ENCODE peak calls at places on chromosomes 6 and 20, in ten cellular contexts. One of them, this sample, is unnamed.

GRCh38 chr20:4064118-4064962 is 49.0 kb upstream of the RNF24 start:
- DNase-seq in progenitor cell of endocrine pancreas: no peak
- DNase-seq in epithelial cell of esophagus: peak
- DNase-seq in cardiac muscle cell: peak
- DNase-seq in PC-3: peak
- DNase-seq in GM13976: no peak
- DNase-seq in upper lobe of right lung: peak
- DNase-seq in WTC11: peak
- DNase-seq in tibial artery: peak
- DNase-seq in right lobe of liver: peak
- DNase-seq in this sample: no peak

GRCh38 chr20:63641792-63642517 is 11.3 kb downstream of the STMN3 start:
- DNase-seq in progenitor cell of endocrine pancreas: peak
- DNase-seq in epithelial cell of esophagus: peak
- DNase-seq in cardiac muscle cell: peak
- DNase-seq in PC-3: peak
- DNase-seq in GM13976: peak
- DNase-seq in upper lobe of right lung: peak
- DNase-seq in WTC11: peak
- DNase-seq in tibial artery: peak
- DNase-seq in right lobe of liver: peak
- DNase-seq in this sample: no peak

GRCh38 chr6:147448212-147448611 is 60.3 kb upstream of the SAMD5 start:
- DNase-seq in progenitor cell of endocrine pancreas: no peak
- DNase-seq in epithelial cell of esophagus: peak
- DNase-seq in cardiac muscle cell: no peak
- DNase-seq in PC-3: no peak
- DNase-seq in GM13976: no peak
- DNase-seq in upper lobe of right lung: no peak
- DNase-seq in WTC11: peak
- DNase-seq in tibial artery: no peak
- DNase-seq in right lobe of liver: no peak
- DNase-seq in this sample: no peak

GRCh38 chr20:51876511-51876910 is 74.2 kb upstream of the SALL4 start:
- DNase-seq in progenitor cell of endocrine pancreas: no peak
- DNase-seq in epithelial cell of esophagus: no peak
- DNase-seq in cardiac muscle cell: no peak
- DNase-seq in PC-3: no peak
- DNase-seq in GM13976: no peak
- DNase-seq in upper lobe of right lung: no peak
- DNase-seq in WTC11: no peak
- DNase-seq in tibial artery: no peak
- DNase-seq in right lobe of liver: no peak
- DNase-seq in this sample: no peak

GRCh38 chr6:26216886-26217713 is 129.9 kb downstream of the HFE start:
- DNase-seq in progenitor cell of endocrine pancreas: peak
- DNase-seq in epithelial cell of esophagus: peak
- DNase-seq in cardiac muscle cell: peak
- DNase-seq in PC-3: no peak
- DNase-seq in GM13976: no peak
- DNase-seq in upper lobe of right lung: peak
- DNase-seq in WTC11: peak
- DNase-seq in tibial artery: peak
- DNase-seq in right lobe of liver: peak
- DNase-seq in this sample: no peak

GRCh38 chr6:135812085-135812526 is 39.4 kb upstream of the PDE7B start:
- DNase-seq in progenitor cell of endocrine pancreas: no peak
- DNase-seq in epithelial cell of esophagus: no peak
- DNase-seq in cardiac muscle cell: no peak
- DNase-seq in PC-3: peak
- DNase-seq in GM13976: no peak
- DNase-seq in upper lobe of right lung: no peak
- DNase-seq in WTC11: no peak
- DNase-seq in tibial artery: peak
- DNase-seq in right lobe of liver: no peak
- DNase-seq in this sample: no peak

GRCh38 chr6:45697605-45698004 is 318.1 kb downstream of the CLIC5 start:
- DNase-seq in progenitor cell of endocrine pancreas: no peak
- DNase-seq in epithelial cell of esophagus: peak
- DNase-seq in cardiac muscle cell: no peak
- DNase-seq in PC-3: peak
- DNase-seq in GM13976: peak
- DNase-seq in upper lobe of right lung: no peak
- DNase-seq in WTC11: no peak
- DNase-seq in tibial artery: no peak
- DNase-seq in right lobe of liver: no peak
- DNase-seq in this sample: no peak

GRCh38 chr20:16518068-16518783 is 55.0 kb downstream of the KIF16B start:
- DNase-seq in progenitor cell of endocrine pancreas: no peak
- DNase-seq in epithelial cell of esophagus: peak
- DNase-seq in cardiac muscle cell: peak
- DNase-seq in PC-3: peak
- DNase-seq in GM13976: peak
- DNase-seq in upper lobe of right lung: no peak
- DNase-seq in WTC11: peak
- DNase-seq in tibial artery: no peak
- DNase-seq in right lobe of liver: no peak
- DNase-seq in this sample: peak

GRCh38 chr20:50284811-50285375 is 94.3 kb downstream of the CEBPB start:
- DNase-seq in progenitor cell of endocrine pancreas: no peak
- DNase-seq in epithelial cell of esophagus: no peak
- DNase-seq in cardiac muscle cell: peak
- DNase-seq in PC-3: no peak
- DNase-seq in GM13976: no peak
- DNase-seq in upper lobe of right lung: no peak
- DNase-seq in WTC11: no peak
- DNase-seq in tibial artery: peak
- DNase-seq in right lobe of liver: peak
- DNase-seq in this sample: no peak

GRCh38 chr20:50283922-50284810 is 93.5 kb downstream of the CEBPB start:
- DNase-seq in progenitor cell of endocrine pancreas: no peak
- DNase-seq in epithelial cell of esophagus: peak
- DNase-seq in cardiac muscle cell: no peak
- DNase-seq in PC-3: peak
- DNase-seq in GM13976: no peak
- DNase-seq in upper lobe of right lung: peak
- DNase-seq in WTC11: no peak
- DNase-seq in tibial artery: peak
- DNase-seq in right lobe of liver: peak
- DNase-seq in this sample: no peak

GRCh38 chr20:50286174-50286511 is 95.5 kb downstream of the CEBPB start:
- DNase-seq in progenitor cell of endocrine pancreas: no peak
- DNase-seq in epithelial cell of esophagus: no peak
- DNase-seq in cardiac muscle cell: no peak
- DNase-seq in PC-3: no peak
- DNase-seq in GM13976: peak
- DNase-seq in upper lobe of right lung: no peak
- DNase-seq in WTC11: no peak
- DNase-seq in tibial artery: no peak
- DNase-seq in right lobe of liver: no peak
- DNase-seq in this sample: no peak

GRCh38 chr20:50286609-50287008 is 96.0 kb downstream of the CEBPB start:
- DNase-seq in progenitor cell of endocrine pancreas: no peak
- DNase-seq in epithelial cell of esophagus: peak
- DNase-seq in cardiac muscle cell: no peak
- DNase-seq in PC-3: peak
- DNase-seq in GM13976: peak
- DNase-seq in upper lobe of right lung: no peak
- DNase-seq in WTC11: no peak
- DNase-seq in tibial artery: peak
- DNase-seq in right lobe of liver: no peak
- DNase-seq in this sample: no peak

DNA sequence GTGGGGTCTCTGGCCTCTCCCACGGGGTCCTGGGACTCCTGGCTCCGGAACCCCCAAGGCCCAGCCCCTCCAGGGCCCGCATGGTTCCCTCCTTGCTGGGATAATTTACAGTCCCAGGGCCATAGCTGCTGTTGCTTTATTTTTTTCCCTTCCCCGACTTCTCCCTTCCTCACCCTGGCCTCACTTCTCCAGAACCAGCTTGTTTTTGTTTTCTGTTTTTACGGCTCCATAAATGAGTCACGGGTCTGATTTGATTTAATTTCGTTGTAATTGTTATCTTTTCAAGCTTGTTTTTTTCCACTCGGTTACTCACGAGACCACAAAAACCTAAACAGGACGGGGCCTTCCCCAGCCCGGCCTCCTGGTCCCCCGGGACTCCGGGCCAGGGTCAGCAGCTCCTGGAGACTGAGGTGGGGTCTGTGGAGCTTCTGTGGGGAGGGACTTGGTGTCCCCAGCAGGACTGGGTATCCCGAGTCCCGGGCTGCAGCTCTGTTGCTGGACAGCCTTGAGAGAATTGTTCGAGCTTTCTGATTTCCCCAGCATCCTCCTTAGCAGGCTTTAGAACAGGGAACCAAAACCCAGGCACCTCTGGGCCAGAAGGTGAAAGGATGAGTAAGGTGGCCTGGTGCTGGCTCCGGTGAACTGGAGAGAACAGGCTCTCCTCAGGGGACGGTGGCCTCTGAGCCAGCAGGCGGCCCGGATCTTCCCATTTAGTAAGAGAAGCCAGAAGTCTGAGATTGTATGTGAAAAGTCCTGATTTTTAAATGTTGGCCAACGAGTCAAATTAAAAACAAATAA is 94.9 kb downstream of the CEBPB start:
- DNase-seq in progenitor cell of endocrine pancreas: no peak
- DNase-seq in epithelial cell of esophagus: no peak
- DNase-seq in cardiac muscle cell: no peak
- DNase-seq in PC-3: peak
- DNase-seq in GM13976: peak
- DNase-seq in upper lobe of right lung: no peak
- DNase-seq in WTC11: no peak
- DNase-seq in tibial artery: peak
- DNase-seq in right lobe of liver: no peak
- DNase-seq in this sample: no peak
- TF ChIP-seq CTCF in progenitor cell of endocrine pancreas: no peak
- TF ChIP-seq CTCF in epithelial cell of esophagus: no peak
- TF ChIP-seq CTCF in cardiac muscle cell: no peak
- TF ChIP-seq CTCF in PC-3: no peak
- TF ChIP-seq CTCF in GM13976: no peak
- TF ChIP-seq CTCF in upper lobe of right lung: no peak
- TF ChIP-seq CTCF in WTC11: no peak
- TF ChIP-seq CTCF in tibial artery: no peak
- TF ChIP-seq CTCF in right lobe of liver: no peak
- TF ChIP-seq CTCF in this sample: no peak

GRCh38 chr20:19026901-19027644 is 185.4 kb upstream of the SLC24A3 start:
- DNase-seq in progenitor cell of endocrine pancreas: no peak
- DNase-seq in epithelial cell of esophagus: no peak
- DNase-seq in cardiac muscle cell: no peak
- DNase-seq in PC-3: no peak
- DNase-seq in GM13976: no peak
- DNase-seq in upper lobe of right lung: no peak
- DNase-seq in WTC11: peak
- DNase-seq in tibial artery: no peak
- DNase-seq in right lobe of liver: no peak
- DNase-seq in this sample: no peak
- TF ChIP-seq CTCF in progenitor cell of endocrine pancreas: no peak
- TF ChIP-seq CTCF in epithelial cell of esophagus: peak
- TF ChIP-seq CTCF in cardiac muscle cell: no peak
- TF ChIP-seq CTCF in PC-3: peak
- TF ChIP-seq CTCF in GM13976: no peak
- TF ChIP-seq CTCF in upper lobe of right lung: no peak
- TF ChIP-seq CTCF in WTC11: no peak
- TF ChIP-seq CTCF in tibial artery: no peak
- TF ChIP-seq CTCF in right lobe of liver: no peak
- TF ChIP-seq CTCF in this sample: no peak

GRCh38 chr20:18072532-18072931 is 14.8 kb upstream of the OVOL2 start:
- DNase-seq in progenitor cell of endocrine pancreas: no peak
- DNase-seq in epithelial cell of esophagus: no peak
- DNase-seq in cardiac muscle cell: no peak
- DNase-seq in PC-3: no peak
- DNase-seq in GM13976: no peak
- DNase-seq in upper lobe of right lung: no peak
- DNase-seq in WTC11: no peak
- DNase-seq in tibial artery: no peak
- DNase-seq in right lobe of liver: no peak
- DNase-seq in this sample: no peak

GRCh38 chr20:18063676-18064075 is 6.0 kb upstream of the OVOL2 start:
- DNase-seq in progenitor cell of endocrine pancreas: no peak
- DNase-seq in epithelial cell of esophagus: no peak
- DNase-seq in cardiac muscle cell: no peak
- DNase-seq in PC-3: no peak
- DNase-seq in GM13976: no peak
- DNase-seq in upper lobe of right lung: no peak
- DNase-seq in WTC11: no peak
- DNase-seq in tibial artery: no peak
- DNase-seq in right lobe of liver: no peak
- DNase-seq in this sample: no peak

DNA sequence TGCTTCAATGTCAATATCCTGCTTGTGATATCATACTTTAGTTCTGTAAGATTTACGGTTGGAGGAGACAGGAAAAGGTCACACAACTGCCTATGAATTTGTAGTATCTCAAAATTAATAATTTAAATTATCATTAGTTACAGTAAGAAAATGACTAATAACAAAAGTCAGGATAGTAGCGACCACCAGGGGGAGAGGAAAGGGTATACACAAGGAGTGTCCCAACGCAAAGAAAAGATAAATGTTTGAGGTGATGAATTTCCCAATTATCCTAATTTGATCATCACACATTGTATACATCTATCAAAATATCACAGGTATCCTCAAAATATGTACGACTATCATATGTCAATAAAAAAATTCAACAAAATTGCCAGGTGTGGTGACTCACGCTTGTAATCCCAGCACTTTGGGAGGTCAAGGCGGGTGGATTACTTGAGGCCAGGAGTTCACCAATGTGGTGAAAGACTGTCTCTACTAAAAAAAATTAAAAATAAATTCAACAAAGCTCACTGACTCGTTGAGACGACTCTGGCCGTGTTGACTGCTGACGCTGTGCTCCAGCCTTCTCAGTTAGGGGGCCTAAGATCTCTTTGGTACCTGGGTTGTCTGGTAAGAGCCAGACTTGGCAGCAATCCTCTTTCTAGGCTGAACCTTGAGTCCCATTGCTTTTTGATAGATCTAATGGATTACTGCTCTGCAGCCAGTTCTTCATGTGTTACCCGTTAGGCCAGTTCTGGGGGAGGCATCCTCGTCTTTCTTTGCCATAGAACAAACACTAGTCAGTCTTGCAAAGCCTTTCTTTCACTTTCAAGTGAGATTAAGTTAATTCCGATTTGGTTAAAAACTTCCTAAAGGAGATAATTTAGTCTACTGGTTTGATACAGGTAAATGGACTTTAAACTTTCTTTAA is 9.0 kb upstream of the OVOL2 start:
- DNase-seq in progenitor cell of endocrine pancreas: no peak
- DNase-seq in epithelial cell of esophagus: peak
- DNase-seq in cardiac muscle cell: no peak
- DNase-seq in PC-3: peak
- DNase-seq in GM13976: no peak
- DNase-seq in upper lobe of right lung: no peak
- DNase-seq in WTC11: no peak
- DNase-seq in tibial artery: no peak
- DNase-seq in right lobe of liver: peak
- DNase-seq in this sample: no peak
- TF ChIP-seq CTCF in progenitor cell of endocrine pancreas: peak
- TF ChIP-seq CTCF in epithelial cell of esophagus: no peak
- TF ChIP-seq CTCF in cardiac muscle cell: no peak
- TF ChIP-seq CTCF in PC-3: peak
- TF ChIP-seq CTCF in GM13976: no peak
- TF ChIP-seq CTCF in upper lobe of right lung: no peak
- TF ChIP-seq CTCF in WTC11: peak
- TF ChIP-seq CTCF in tibial artery: no peak
- TF ChIP-seq CTCF in right lobe of liver: no peak
- TF ChIP-seq CTCF in this sample: no peak

DNA sequence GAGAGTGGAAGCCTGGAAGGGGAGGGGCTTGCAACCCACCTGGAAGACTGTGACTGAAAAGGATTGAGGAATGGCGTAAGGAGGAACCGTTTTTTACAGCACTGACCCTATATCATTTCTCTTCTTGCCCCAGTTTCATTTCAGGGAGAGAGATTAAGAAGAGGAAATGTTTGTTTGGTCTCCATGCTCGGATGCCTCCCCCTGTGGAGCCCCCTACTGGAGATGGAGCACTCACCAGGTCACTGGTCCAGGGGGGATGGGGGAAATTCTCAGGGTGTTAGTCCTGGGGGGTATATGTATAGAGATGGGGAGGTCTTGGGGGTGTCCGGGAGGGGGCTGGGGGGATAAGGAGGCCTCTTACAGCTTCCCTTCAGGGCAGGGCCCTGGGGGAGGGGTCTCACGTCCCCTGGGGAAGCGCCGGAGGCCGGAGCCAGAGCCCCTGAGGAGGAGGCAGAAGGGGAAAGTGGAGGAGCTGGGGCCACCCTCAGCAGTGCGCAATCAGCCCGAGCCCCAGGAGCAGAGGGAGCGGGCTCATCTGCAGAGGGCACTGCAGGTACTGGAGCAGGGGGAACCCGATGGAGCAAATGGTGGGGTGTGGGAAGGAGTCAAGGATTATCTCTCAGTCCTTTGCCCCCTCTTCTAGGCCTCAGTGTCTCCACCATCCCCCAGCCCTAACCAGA is 3.2 kb downstream of the CUTA start:
- DNase-seq in progenitor cell of endocrine pancreas: no peak
- DNase-seq in epithelial cell of esophagus: no peak
- DNase-seq in cardiac muscle cell: no peak
- DNase-seq in PC-3: peak
- DNase-seq in GM13976: no peak
- DNase-seq in upper lobe of right lung: no peak
- DNase-seq in WTC11: no peak
- DNase-seq in tibial artery: no peak
- DNase-seq in right lobe of liver: no peak
- DNase-seq in this sample: no peak
- TF ChIP-seq CTCF in progenitor cell of endocrine pancreas: peak
- TF ChIP-seq CTCF in epithelial cell of esophagus: peak
- TF ChIP-seq CTCF in cardiac muscle cell: peak
- TF ChIP-seq CTCF in PC-3: peak
- TF ChIP-seq CTCF in GM13976: peak
- TF ChIP-seq CTCF in upper lobe of right lung: peak
- TF ChIP-seq CTCF in WTC11: no peak
- TF ChIP-seq CTCF in tibial artery: no peak
- TF ChIP-seq CTCF in right lobe of liver: no peak
- TF ChIP-seq CTCF in this sample: peak

This sample was measured in Panc1.